ENCODE peak calls at places on chromosomes 3 and 15, in seven cellular contexts. One of them, this sample, is unnamed.

GRCh38 chr15:47652853-47653243 is 64.5 kb upstream of the SEMA6D start:
- DNase-seq in GM20000: no peak
- DNase-seq in cardiac septum: no peak
- DNase-seq in B cell: no peak
- DNase-seq in germinal center: no peak
- DNase-seq in endodermal cell: no peak
- DNase-seq in AG08395: no peak
- DNase-seq in this sample: no peak

GRCh38 chr15:90286678-90287077 is 21.2 kb downstream of the NGRN start:
- DNase-seq in GM20000: peak; percentile 40
- DNase-seq in cardiac septum: no peak
- DNase-seq in B cell: peak; percentile 61
- DNase-seq in germinal center: peak; percentile 25
- DNase-seq in endodermal cell: no peak
- DNase-seq in AG08395: peak; percentile 33
- DNase-seq in this sample: no peak

GRCh38 chr3:42830437-42831320 is 21.4 kb downstream of the ACKR2 start:
- DNase-seq in GM20000: no peak
- DNase-seq in cardiac septum: no peak
- DNase-seq in B cell: no peak
- DNase-seq in germinal center: no peak
- DNase-seq in endodermal cell: peak; percentile 70
- DNase-seq in AG08395: peak; percentile 37
- DNase-seq in this sample: no peak

GRCh38 chr3:112699436-112699978 is 58.6 kb upstream of the CCDC80 start:
- DNase-seq in GM20000: no peak
- DNase-seq in cardiac septum: no peak
- DNase-seq in B cell: no peak
- DNase-seq in germinal center: no peak
- DNase-seq in endodermal cell: no peak
- DNase-seq in AG08395: peak; percentile 59
- DNase-seq in this sample: no peak

GRCh38 chr15:93997071-93997658 is 234.2 kb upstream of the MCTP2 start:
- DNase-seq in GM20000: peak; percentile 11
- DNase-seq in cardiac septum: no peak
- DNase-seq in B cell: peak; percentile 5
- DNase-seq in germinal center: peak; percentile 20
- DNase-seq in endodermal cell: no peak
- DNase-seq in AG08395: peak; percentile 57
- DNase-seq in this sample: no peak

GRCh38 chr15:89472785-89473256 is 23.6 kb downstream of the RHCG start:
- DNase-seq in GM20000: peak; percentile 86
- DNase-seq in cardiac septum: no peak
- DNase-seq in B cell: peak; percentile 83
- DNase-seq in germinal center: peak; percentile 77
- DNase-seq in endodermal cell: peak; percentile 99
- DNase-seq in AG08395: peak; percentile 73
- DNase-seq in this sample: no peak

GRCh38 chr15:95888762-95889161 is 441.7 kb upstream of the NR2F2 start:
- DNase-seq in GM20000: no peak
- DNase-seq in cardiac septum: no peak
- DNase-seq in B cell: no peak
- DNase-seq in germinal center: no peak
- DNase-seq in endodermal cell: no peak
- DNase-seq in AG08395: no peak
- DNase-seq in this sample: no peak

GRCh38 chr3:4979401-4980228 is at the start of gene BHLHE40:
- DNase-seq in GM20000: no peak
- DNase-seq in cardiac septum: no peak
- DNase-seq in B cell: peak; percentile 68
- DNase-seq in germinal center: peak; percentile 24
- DNase-seq in endodermal cell: no peak
- DNase-seq in AG08395: no peak
- DNase-seq in this sample: no peak

GRCh38 chr3:111326144-111326995 is 215.6 kb upstream of the CD96 start:
- DNase-seq in GM20000: no peak
- DNase-seq in cardiac septum: no peak
- DNase-seq in B cell: no peak
- DNase-seq in germinal center: no peak
- DNase-seq in endodermal cell: no peak
- DNase-seq in AG08395: peak; percentile 48
- DNase-seq in this sample: no peak

GRCh38 chr15:42215854-42216829 is 8.0 kb upstream of the VPS39 start:
- DNase-seq in GM20000: no peak
- DNase-seq in cardiac septum: no peak
- DNase-seq in B cell: no peak
- DNase-seq in germinal center: no peak
- DNase-seq in endodermal cell: no peak
- DNase-seq in AG08395: no peak
- DNase-seq in this sample: no peak

GRCh38 chr3:62679988-62680387 is 195.2 kb downstream of the CADPS start:
- DNase-seq in GM20000: no peak
- DNase-seq in cardiac septum: no peak
- DNase-seq in B cell: no peak
- DNase-seq in germinal center: no peak
- DNase-seq in endodermal cell: no peak
- DNase-seq in AG08395: no peak
- DNase-seq in this sample: no peak

GRCh38 chr3:159882784-159883779 is 105.6 kb upstream of the IL12A start:
- DNase-seq in GM20000: no peak
- DNase-seq in cardiac septum: no peak
- DNase-seq in B cell: no peak
- DNase-seq in germinal center: no peak
- DNase-seq in endodermal cell: no peak
- DNase-seq in AG08395: peak; percentile 22
- DNase-seq in this sample: no peak

GRCh38 chr3:126939347-126939735 is 43.6 kb upstream of the PLXNA1 start:
- DNase-seq in GM20000: no peak
- DNase-seq in cardiac septum: no peak
- DNase-seq in B cell: no peak
- DNase-seq in germinal center: no peak
- DNase-seq in endodermal cell: no peak
- DNase-seq in AG08395: no peak
- DNase-seq in this sample: no peak

GRCh38 chr3:70728311-70728710 is 415.9 kb upstream of the MDFIC2 start:
- DNase-seq in GM20000: no peak
- DNase-seq in cardiac septum: no peak
- DNase-seq in B cell: no peak
- DNase-seq in germinal center: no peak
- DNase-seq in endodermal cell: no peak
- DNase-seq in AG08395: no peak
- DNase-seq in this sample: no peak

GRCh38 chr3:66320390-66320789 is 99.6 kb downstream of the SLC25A26 start:
- DNase-seq in GM20000: no peak
- DNase-seq in cardiac septum: no peak
- DNase-seq in B cell: no peak
- DNase-seq in germinal center: no peak
- DNase-seq in endodermal cell: no peak
- DNase-seq in AG08395: no peak
- DNase-seq in this sample: no peak

GRCh38 chr15:89749951-89750559 is 994 bp downstream of the MESP1 start:
- DNase-seq in GM20000: no peak
- DNase-seq in cardiac septum: no peak
- DNase-seq in B cell: peak; percentile 23
- DNase-seq in germinal center: no peak
- DNase-seq in endodermal cell: peak; percentile 67
- DNase-seq in AG08395: no peak
- DNase-seq in this sample: no peak

GRCh38 chr3:14209596-14210280 is 31.1 kb downstream of the LSM3 start:
- DNase-seq in GM20000: no peak
- DNase-seq in cardiac septum: no peak
- DNase-seq in B cell: no peak
- DNase-seq in germinal center: no peak
- DNase-seq in endodermal cell: peak; percentile 57
- DNase-seq in AG08395: no peak
- DNase-seq in this sample: no peak

GRCh38 chr3:45969152-45969551 is 25.9 kb downstream of the CXCR6 start:
- DNase-seq in GM20000: no peak
- DNase-seq in cardiac septum: no peak
- DNase-seq in B cell: no peak
- DNase-seq in germinal center: no peak
- DNase-seq in endodermal cell: no peak
- DNase-seq in AG08395: no peak
- DNase-seq in this sample: no peak

GRCh38 chr3:94171954-94172353 is 109.1 kb downstream of the NSUN3 start:
- DNase-seq in GM20000: no peak
- DNase-seq in cardiac septum: no peak
- DNase-seq in B cell: no peak
- DNase-seq in germinal center: no peak
- DNase-seq in endodermal cell: no peak
- DNase-seq in AG08395: no peak
- DNase-seq in this sample: no peak

GRCh38 chr3:63964287-63965073 is 52.3 kb upstream of the SCAANT1 start:
- DNase-seq in GM20000: no peak
- DNase-seq in cardiac septum: no peak
- DNase-seq in B cell: no peak
- DNase-seq in germinal center: no peak
- DNase-seq in endodermal cell: no peak
- DNase-seq in AG08395: no peak
- DNase-seq in this sample: no peak

This sample was measured in mesenteric fat pad.